ENCODE peak calls at places on chromosomes 3 and 15, in five cellular contexts. D is PC-9; N is CD8-positive, alpha-beta memory T cell; X is tibial nerve; G is pancreas. J is an unnamed sample.

GRCh38 chr3:104132566-104132997 is 1234.1 kb upstream of the ALCAM start:
- DNase-seq in D (no peak), G (no peak), X (no peak), N (no peak), J (no peak)

GRCh38 chr15:65902373-65902772 is 33.1 kb downstream of the RAB11A start:
- DNase-seq in N (no peak), G (peak; percentile 54), D (peak; percentile 83), X (no peak), J (peak; percentile 40)

GRCh38 chr3:147381610-147382009 is 24.7 kb downstream of the ZIC4 start:
- DNase-seq in X (no peak), G (no peak), N (no peak), D (no peak), J (no peak)

GRCh38 chr15:96893159-96893906 is 562.8 kb downstream of the NR2F2 start:
- DNase-seq in X (no peak), N (no peak), D (no peak), G (no peak), J (no peak)

GRCh38 chr15:29208352-29208751 is 61.3 kb downstream of the NSMCE3 start:
- DNase-seq in N (no peak), G (no peak), D (no peak), X (no peak), J (no peak)

GRCh38 chr3:146117406-146118285 is 43.3 kb downstream of the PLOD2 start:
- DNase-seq in N (no peak), X (no peak), G (no peak), D (no peak), J (no peak)

GRCh38 chr3:17466028-17466427 is 276.4 kb downstream of the TBC1D5 start:
- DNase-seq in G (no peak), N (no peak), D (no peak), X (no peak), J (no peak)

GRCh38 chr3:188179006-188179966 is 25.3 kb downstream of the LPP start:
- DNase-seq in D (no peak), G (no peak), N (no peak), X (peak; percentile 28), J (peak; percentile 65)

GRCh38 chr3:63279000-63279366 is 875 bp downstream of the SYNPR start:
- DNase-seq in D (no peak), N (no peak), G (no peak), X (no peak), J (no peak)

GRCh38 chr3:155292133-155292532 is 1.4 kb downstream of the STRIT1 start:
- DNase-seq in G (no peak), X (no peak), D (no peak), N (no peak), J (no peak)

GRCh38 chr3:44198265-44198956 is 43.3 kb upstream of the TOPAZ1 start:
- DNase-seq in G (peak; percentile 62), N (peak; percentile 58), D (peak; percentile 78), X (peak; percentile 47), J (peak; percentile 36)

GRCh38 chr15:89184367-89184766 is 37.0 kb downstream of the RLBP1 start:
- DNase-seq in G (peak; percentile 55), N (no peak), D (no peak), X (no peak), J (no peak)

GRCh38 chr15:34154725-34155204 is 52.9 kb downstream of the PGBD4 start:
- DNase-seq in G (no peak), D (peak; percentile 9), X (no peak), N (no peak), J (no peak)

GRCh38 chr3:97102641-97103040 is 288.2 kb downstream of the EPHA6 start:
- DNase-seq in D (no peak), N (no peak), X (no peak), G (no peak), J (no peak)

GRCh38 chr15:62021991-62022600 is 38.2 kb downstream of the VPS13C start:
- DNase-seq in G (no peak), N (no peak), X (no peak), D (no peak), J (no peak)

GRCh38 chr3:48399387-48400172 is 27.6 kb downstream of the FBXW12 start:
- DNase-seq in G (peak; percentile 81), X (no peak), D (peak; percentile 49), N (no peak), J (no peak)

GRCh38 chr3:142027713-142028112 is 121.6 kb downstream of the TFDP2 start:
- DNase-seq in X (no peak), N (peak; percentile 12), D (peak; percentile 38), G (peak; percentile 24), J (no peak)

GRCh38 chr3:123335007-123335670 is 113.8 kb downstream of the ADCY5 start:
- DNase-seq in N (no peak), X (no peak), D (no peak), G (no peak), J (no peak)
- H3K4me1 ChIP-seq in N (no peaks in the 10 kb centered on the region), X (peaks cover 6% of the 10 kb centered on the region), D (no peaks in the 10 kb centered on the region), G (peaks cover 10% of the 10 kb centered on the region), J (no peaks in the 10 kb centered on the region)

GRCh38 chr3:130700541-130700940 is 46.1 kb downstream of the PIK3R4 start:
- DNase-seq in X (no peak), D (no peak), N (no peak), G (peak; percentile 55), J (peak; percentile 21)

GRCh38 chr3:130702985-130703384 is 43.6 kb downstream of the PIK3R4 start:
- DNase-seq in D (no peak), G (no peak), X (no peak), N (no peak), J (no peak)

GRCh38 chr3:130709671-130710070 is 37.0 kb downstream of the PIK3R4 start:
- DNase-seq in D (no peak), N (no peak), X (no peak), G (no peak), J (no peak)

GRCh38 chr3:130707914-130708601 is 38.6 kb downstream of the PIK3R4 start:
- DNase-seq in X (no peak), D (no peak), N (no peak), G (no peak), J (no peak)

DNA sequence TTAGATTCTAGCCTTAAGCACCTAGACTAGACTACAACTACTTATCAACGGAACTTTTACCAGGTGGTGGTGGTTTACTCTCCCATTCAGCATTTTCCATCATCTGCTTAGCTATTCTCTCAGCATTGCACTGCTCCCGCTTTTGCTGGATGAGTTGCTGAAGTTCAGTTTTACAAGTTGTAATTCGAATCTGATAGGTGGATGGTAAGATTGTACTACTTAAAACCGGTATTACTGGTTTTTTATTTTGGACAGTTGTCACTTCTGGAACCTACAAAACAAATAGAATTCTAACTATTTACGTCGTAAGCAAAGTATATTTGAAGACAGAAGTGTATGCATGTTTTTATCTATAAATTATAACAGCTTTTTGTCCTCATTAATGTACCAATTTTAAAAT is 41.1 kb downstream of the PIK3R4 start:
- DNase-seq in G (no peak), N (no peak), X (no peak), D (no peak), J (no peak)
- H3K36me3 ChIP-seq in G (peaks cover 16% of the 10 kb centered on the region), N (peaks cover 13% of the 10 kb centered on the region), X (no peaks in the 10 kb centered on the region), D (peaks cover 13% of the 10 kb centered on the region), J (no peaks in the 10 kb centered on the region)

GRCh38 chr3:37630441-37630840 is 231.2 kb upstream of the CTDSPL start:
- DNase-seq in G (no peak), N (no peak), X (no peak), D (no peak), J (no peak)

GRCh38 chr3:37626722-37627565 is 234.7 kb upstream of the CTDSPL start:
- DNase-seq in N (no peak), G (no peak), D (no peak), X (no peak), J (no peak)

GRCh38 chr3:37631686-37632085 is 230.0 kb upstream of the CTDSPL start:
- DNase-seq in D (no peak), N (no peak), X (no peak), G (no peak), J (no peak)

GRCh38 chr3:37627951-37628620 is 233.6 kb upstream of the CTDSPL start:
- DNase-seq in X (no peak), D (no peak), N (no peak), G (no peak), J (no peak)

DNA sequence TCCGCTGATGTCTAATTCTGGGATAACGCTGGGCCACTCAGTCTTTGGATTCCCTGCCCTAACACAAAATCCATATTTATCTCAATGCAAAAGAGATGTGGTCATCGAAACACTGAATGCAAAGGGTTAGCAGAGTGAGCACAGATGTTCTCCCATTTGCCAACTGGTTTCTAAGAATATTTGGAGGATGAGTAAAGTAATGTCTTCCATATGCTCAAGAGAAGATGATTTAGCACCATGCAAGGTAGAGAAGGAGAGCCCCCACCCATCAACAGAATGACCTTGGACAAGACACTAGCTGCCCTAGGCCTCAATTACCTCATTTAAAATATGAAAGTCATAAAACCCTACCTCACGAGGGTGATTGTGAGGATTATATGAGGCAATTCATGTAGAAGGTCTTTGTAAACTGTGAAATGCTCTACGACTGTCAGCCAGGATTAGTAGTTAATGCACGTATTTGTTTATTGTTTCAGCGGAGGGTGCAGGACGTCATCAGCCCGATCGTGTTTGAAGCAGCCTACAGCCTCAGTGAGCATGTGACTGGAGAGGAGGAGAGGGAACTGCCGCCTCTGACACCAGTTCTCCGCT is 232.9 kb upstream of the CTDSPL start:
- DNase-seq in D (no peak), X (no peak), G (no peak), N (no peak), J (no peak)
- H3K4me3 ChIP-seq in D (no peak overlapping the region), X (no peak overlapping the region), G (no peak overlapping the region), N (no peak overlapping the region), J (no peak overlapping the region)

GRCh38 chr3:192845196-192845855 is 72.3 kb downstream of the MB21D2 start:
- DNase-seq in D (no peak), X (no peak), G (no peak), N (no peak), J (no peak)

GRCh38 chr3:192847918-192848317 is 69.7 kb downstream of the MB21D2 start:
- DNase-seq in G (no peak), X (no peak), D (no peak), N (no peak), J (no peak)

GRCh38 chr3:192851821-192852352 is 65.8 kb downstream of the MB21D2 start:
- DNase-seq in X (no peak), G (peak; percentile 85), N (no peak), D (peak; percentile 99), J (peak; percentile 25)

GRCh38 chr3:192850501-192850981 is 67.1 kb downstream of the MB21D2 start:
- DNase-seq in G (no peak), X (no peak), N (no peak), D (peak; percentile 24), J (no peak)

GRCh38 chr3:192848371-192849233 is 69.1 kb downstream of the MB21D2 start:
- DNase-seq in D (no peak), N (no peak), X (no peak), G (no peak), J (no peak)
- H3K4me1 ChIP-seq in D (peaks cover 27% of the 10 kb centered on the region), N (no peaks in the 10 kb centered on the region), X (no peaks in the 10 kb centered on the region), G (peaks cover 15% of the 10 kb centered on the region), J (peaks cover 8% of the 10 kb centered on the region)

GRCh38 chr3:100717063-100717462 is 7.8 kb downstream of the TFG start:
- DNase-seq in G (no peak), X (no peak), D (no peak), N (no peak), J (no peak)
- H3K36me3 ChIP-seq in G (peaks cover 35% of the 10 kb centered on the region), X (no peaks in the 10 kb centered on the region), D (peaks cover 89% of the 10 kb centered on the region), N (peaks cover 29% of the 10 kb centered on the region), J (no peaks in the 10 kb centered on the region)

DNA sequence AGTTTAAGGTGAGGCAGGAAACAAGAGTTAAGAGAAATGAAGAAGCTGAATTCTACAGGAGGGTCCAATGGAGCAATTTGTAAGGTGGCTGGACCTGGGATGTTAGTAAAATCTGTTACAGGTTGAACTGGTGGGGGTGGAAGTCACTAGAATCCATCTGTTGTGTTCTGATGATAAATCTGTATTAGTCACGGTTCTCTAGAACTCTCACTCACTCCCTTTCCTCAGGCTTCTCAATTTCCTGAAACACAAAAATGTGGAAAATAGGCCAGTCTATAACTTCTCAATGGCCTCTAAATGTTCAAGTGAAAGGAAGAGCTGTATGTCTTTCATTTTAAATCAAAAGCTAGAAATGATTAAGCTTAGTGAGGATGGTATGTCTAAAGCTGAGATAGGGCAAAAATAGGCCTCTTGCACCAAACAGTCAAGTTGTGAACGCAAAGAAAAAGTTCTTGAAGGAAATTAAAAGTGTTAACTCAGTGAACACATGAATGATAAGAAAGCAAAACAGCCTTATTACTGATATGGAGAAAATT is 180.2 kb upstream of the CBLB start:
- DNase-seq in D (no peak), G (no peak), N (no peak), X (no peak), J (no peak)
- H3K4me3 ChIP-seq in D (no peak overlapping the region), G (no peak overlapping the region), N (no peak overlapping the region), X (no peak overlapping the region), J (no peak overlapping the region)